ENCODE peak calls at places on chromosomes 4 and X, in ten cellular contexts. T, P, O, W, I, M, R, K, L and A are unnamed samples.

GRCh38 chrX:386239-386767 is 404 bp downstream of the PPP2R3B start:
- DNase-seq in O (no peak), W (no peak), K (no peak), M (peak), R (no peak), T (no peak), L (no peak), P (no peak), I (no peak), A (no peak)

GRCh38 chr4:20883231-20883630 is 183.0 kb downstream of the PACRGL start:
- DNase-seq in W (no peak), I (no peak), L (no peak), K (no peak), O (no peak), P (no peak), M (no peak), R (no peak), T (no peak), A (no peak)

GRCh38 chr4:8251110-8251883 is 18.3 kb upstream of the HTRA3 start:
- DNase-seq in M (no peak), L (no peak), I (no peak), T (no peak), K (no peak), O (no peak), R (no peak), P (no peak), W (no peak), A (no peak)

GRCh38 chrX:107766470-107767140 is 9.0 kb downstream of the TSC22D3 start:
- DNase-seq in M (peak), W (no peak), I (no peak), P (peak), K (no peak), L (no peak), R (peak), O (no peak), T (no peak), A (no peak)

GRCh38 chr4:165325732-165326512 is 1.5 kb upstream of the MSMO1 start:
- DNase-seq in W (no peak), K (no peak), I (no peak), M (peak), L (no peak), R (peak), P (peak), T (no peak), O (peak), A (no peak)

GRCh38 chrX:14673764-14674163 is 144.4 kb downstream of the GLRA2 start:
- DNase-seq in W (no peak), M (peak), P (peak), K (no peak), T (no peak), R (peak), O (peak), L (no peak), I (no peak), A (no peak)

GRCh38 chrX:72576161-72576896 is 3.7 kb upstream of the HDAC8 start:
- DNase-seq in W (no peak), L (no peak), R (peak), M (peak), T (no peak), K (no peak), I (no peak), O (no peak), P (peak), A (no peak)

GRCh38 chr4:16082424-16083216 is 1.2 kb downstream of the PROM1 start:
- DNase-seq in R (peak), L (peak), W (peak), O (peak), M (peak), I (no peak), P (no peak), T (peak), K (no peak), A (peak)

GRCh38 chr4:158253350-158253980 is 43.2 kb downstream of the TMEM144 start:
- DNase-seq in M (peak), L (peak), W (peak), I (peak), O (peak), R (peak), P (peak), K (peak), T (no peak), A (peak)